ENCODE peak calls at places on chromosomes 2 and 18, in seven cellular contexts. F, E, O, L, K, G and H are unnamed samples.

GRCh38 chr2:65186093-65186868 is 41.4 kb upstream of the ACTR2 start:
- DNase-seq in F (no peak), E (no peak), O (no peak), L (no peak), K (no peak), G (no peak), H (no peak)

GRCh38 chr2:176638167-176639015 is 369.1 kb downstream of the MTX2 start:
- DNase-seq in F (peak; percentile 57), E (peak; percentile 84), O (peak; percentile 76), L (peak; percentile 33), K (peak; percentile 50), G (peak; percentile 46), H (peak; percentile 74)

GRCh38 chr2:101829429-101829828 is 131.9 kb downstream of the MAP4K4 start:
- DNase-seq in F (no peak), E (no peak), O (no peak), L (peak; percentile 61), K (no peak), G (no peak), H (no peak)

GRCh38 chr2:236661064-236661761 is 91.6 kb downstream of the ACKR3 start:
- DNase-seq in F (peak; percentile 48), E (peak; percentile 58), O (peak; percentile 65), L (peak; percentile 87), K (no peak), G (peak; percentile 38), H (peak; percentile 69)

GRCh38 chr18:24204904-24205303 is 66.0 kb downstream of the CABYR start:
- DNase-seq in F (no peak), E (no peak), O (no peak), L (no peak), K (no peak), G (no peak), H (no peak)

GRCh38 chr2:239692348-239692747 is 291.5 kb upstream of the HDAC4 start:
- DNase-seq in F (no peak), E (no peak), O (no peak), L (no peak), K (no peak), G (no peak), H (no peak)

GRCh38 chr18:61772293-61772848 is 120.4 kb downstream of the RNF152 start:
- DNase-seq in F (no peak), E (no peak), O (no peak), L (no peak), K (no peak), G (no peak), H (no peak)

GRCh38 chr2:24461685-24462084 is 29.4 kb upstream of the NCOA1 start:
- DNase-seq in F (no peak), E (no peak), O (peak; percentile 9), L (no peak), K (no peak), G (no peak), H (no peak)

GRCh38 chr18:73691118-73691517 is 456.5 kb downstream of the FBXO15 start:
- DNase-seq in F (no peak), E (no peak), O (no peak), L (peak; percentile 78), K (peak; percentile 64), G (peak; percentile 88), H (no peak)

GRCh38 chr2:726158-726557 is 49.0 kb upstream of the TMEM18 start:
- DNase-seq in F (no peak), E (no peak), O (no peak), L (no peak), K (no peak), G (no peak), H (no peak)

GRCh38 chr2:111186123-111186715 is 65.5 kb downstream of the BCL2L11 start:
- DNase-seq in F (no peak), E (peak; percentile 49), O (no peak), L (no peak), K (no peak), G (no peak), H (no peak)

GRCh38 chr2:45331034-45331786 is 279.9 kb downstream of the SRBD1 start:
- DNase-seq in F (no peak), E (no peak), O (no peak), L (no peak), K (peak; percentile 69), G (no peak), H (no peak)

GRCh38 chr2:71640459-71640858 is 187.1 kb downstream of the DYSF start:
- DNase-seq in F (no peak), E (no peak), O (no peak), L (no peak), K (no peak), G (no peak), H (no peak)

GRCh38 chr2:240733803-240734495 is 42.3 kb downstream of the AQP12A start:
- DNase-seq in F (no peak), E (no peak), O (peak; percentile 27), L (no peak), K (no peak), G (no peak), H (no peak)

GRCh38 chr18:59455728-59456276 is 96.7 kb upstream of the LMAN1 start:
- DNase-seq in F (no peak), E (peak; percentile 23), O (no peak), L (no peak), K (no peak), G (no peak), H (no peak)

GRCh38 chr2:98381494-98381893 is 35.2 kb downstream of the CNGA3 start:
- DNase-seq in F (no peak), E (no peak), O (no peak), L (no peak), K (no peak), G (no peak), H (no peak)

GRCh38 chr2:98377569-98377968 is 31.3 kb downstream of the CNGA3 start:
- DNase-seq in F (no peak), E (no peak), O (no peak), L (no peak), K (no peak), G (no peak), H (no peak)

GRCh38 chr2:98378901-98379300 is 32.6 kb downstream of the CNGA3 start:
- DNase-seq in F (no peak), E (no peak), O (no peak), L (peak; percentile 78), K (peak; percentile 59), G (peak; percentile 13), H (no peak)

GRCh38 chr2:98380203-98380535 is 33.9 kb downstream of the CNGA3 start:
- DNase-seq in F (no peak), E (no peak), O (no peak), L (no peak), K (no peak), G (no peak), H (no peak)

GRCh38 chr2:98379311-98380202 is 33.3 kb downstream of the CNGA3 start:
- DNase-seq in F (no peak), E (no peak), O (no peak), L (peak; percentile 10), K (peak; percentile 9), G (no peak), H (no peak)
- H3K27ac ChIP-seq in F (no peak overlapping the region), E (no peak overlapping the region), O (no peak overlapping the region), L (no peak overlapping the region), K (no peak overlapping the region), G (no peak overlapping the region), H (no peak overlapping the region)

DNA sequence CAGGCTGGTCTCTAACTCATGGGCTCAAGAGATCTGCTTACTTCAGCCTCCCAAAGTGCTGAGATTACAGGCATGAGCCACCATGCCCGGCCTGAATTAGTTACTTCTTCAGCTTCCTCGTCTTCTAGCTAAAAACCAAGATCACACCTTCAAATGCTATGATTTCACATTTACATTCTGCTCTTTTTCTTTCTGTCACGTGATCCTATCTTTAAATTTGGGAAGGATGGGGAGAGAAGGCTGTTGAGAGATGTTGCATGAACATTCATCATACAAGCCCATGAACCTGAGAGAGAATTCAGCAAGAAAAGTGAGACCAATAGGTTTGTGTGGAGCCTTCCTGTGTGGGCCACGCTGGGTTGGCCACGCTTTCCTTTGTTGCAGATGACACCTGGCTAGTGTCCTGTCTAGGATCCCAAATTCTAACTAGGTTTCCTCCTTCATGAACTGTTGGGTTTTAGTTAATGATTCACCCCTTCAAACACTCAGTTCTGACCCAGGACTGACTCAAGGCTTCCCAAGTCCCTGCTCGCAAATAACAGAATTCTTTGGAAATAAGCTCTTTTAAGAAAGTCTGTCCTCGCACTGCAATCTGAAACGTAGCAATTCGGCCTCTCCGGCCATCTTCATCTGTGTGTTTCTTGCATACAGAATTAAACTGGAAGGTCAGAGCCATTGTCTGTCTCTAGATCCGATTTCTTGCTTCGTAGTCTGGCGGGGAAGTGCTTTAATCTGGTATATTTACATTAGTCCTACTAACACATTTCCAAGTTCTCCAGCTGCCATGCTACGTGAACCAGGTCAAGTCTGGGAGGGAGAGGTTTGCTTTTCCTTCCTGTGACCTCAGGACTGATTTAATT is 57.2 kb upstream of the CREB1 start:
- DNase-seq in F (no peak), E (no peak), O (no peak), L (peak; percentile 36), K (no peak), G (no peak), H (no peak)
- H2AFZ ChIP-seq in F (peak overlapping the region; percentile 53), E (peak overlapping the region; percentile 53), O (no peak overlapping the region), L (peak overlapping the region; percentile 62), K (peak overlapping the region; percentile 42), G (no peak overlapping the region), H (peak overlapping the region; percentile 82)

GRCh38 chr2:218780851-218781690 is 876 bp upstream of the CYP27A1 start:
- DNase-seq in F (no peak), E (peak; percentile 62), O (no peak), L (no peak), K (peak; percentile 28), G (no peak), H (no peak)

GRCh38 chr2:218782529-218782845 is 540 bp downstream of the CYP27A1 start:
- DNase-seq in F (no peak), E (peak; percentile 64), O (no peak), L (no peak), K (peak; percentile 22), G (peak; percentile 20), H (peak; percentile 25)

GRCh38 chr2:218781691-218782528 is at the start of gene CYP27A1:
- DNase-seq in F (peak; percentile 52), E (peak; percentile 79), O (peak; percentile 71), L (no peak), K (peak; percentile 52), G (peak; percentile 33), H (peak; percentile 67)

GRCh38 chr2:218777276-218777990 is 4.5 kb upstream of the CYP27A1 start:
- DNase-seq in F (no peak), E (peak; percentile 30), O (no peak), L (no peak), K (no peak), G (no peak), H (no peak)

GRCh38 chr2:218780026-218780425 is 1.9 kb upstream of the CYP27A1 start:
- DNase-seq in F (no peak), E (no peak), O (no peak), L (no peak), K (no peak), G (no peak), H (no peak)
- H3K27ac ChIP-seq in F (no peak overlapping the region), E (no peak overlapping the region), O (no peak overlapping the region), L (no peak overlapping the region), K (no peak overlapping the region), G (no peak overlapping the region), H (no peak overlapping the region)

GRCh38 chr2:180495606-180496005 is 484.8 kb upstream of the UBE2E3 start:
- DNase-seq in F (no peak), E (no peak), O (no peak), L (peak; percentile 28), K (peak; percentile 51), G (no peak), H (no peak)
- H2AFZ ChIP-seq in F (no peak overlapping the region), E (no peak overlapping the region), O (no peak overlapping the region), L (no peak overlapping the region), K (no peak overlapping the region), G (no peak overlapping the region), H (peak overlapping the region; percentile 23)